ENCODE peak calls at places on chromosomes 11 and 22, in four cellular contexts. F is IMR-90, E is neuronal stem cell, R is H9. P is an unnamed sample.

GRCh38 chr11:2441171-2441570 is 3.1 kb downstream of the TRPM5 start:
- DNase-seq in F (no peak), E (no peak), R (no peak), P (no peak)

GRCh38 chr11:106684944-106685343 is 333.3 kb downstream of the GUCY1A2 start:
- DNase-seq in F (no peak), E (no peak), R (no peak), P (no peak)

GRCh38 chr11:123180166-123180565 is 14.9 kb downstream of the CLMP start:
- DNase-seq in F (peak), E (no peak), R (no peak), P (no peak)

GRCh38 chr22:28360846-28361424 is 318.7 kb downstream of the TTC28 start:
- DNase-seq in F (no peak), E (no peak), R (no peak), P (no peak)

GRCh38 chr11:9081153-9081552 is 10.2 kb downstream of the SCUBE2 start:
- DNase-seq in F (no peak), E (no peak), R (no peak), P (no peak)

GRCh38 chr22:39625554-39626537 is 55.3 kb downstream of the CACNA1I start:
- DNase-seq in F (no peak), E (no peak), R (no peak), P (no peak)

GRCh38 chr22:42344391-42344861 is 74.0 kb upstream of the TCF20 start:
- DNase-seq in F (no peak), E (no peak), R (peak), P (no peak)

GRCh38 chr11:10076458-10077141 is 217.4 kb downstream of the SBF2 start:
- DNase-seq in F (peak), E (no peak), R (peak), P (no peak)

GRCh38 chr11:111213256-111213655 is 32.3 kb upstream of the POU2AF2 start:
- DNase-seq in F (peak), E (no peak), R (no peak), P (no peak)

GRCh38 chr22:32531955-32532818 is 57.6 kb downstream of the FBXO7 start:
- DNase-seq in F (peak), E (peak), R (peak), P (peak)

GRCh38 chr22:39873963-39874362 is 19.6 kb downstream of the ENTHD1 start:
- DNase-seq in F (no peak), E (no peak), R (no peak), P (no peak)

GRCh38 chr22:45864959-45865496 is 111.9 kb downstream of the WNT7B start:
- DNase-seq in F (no peak), E (no peak), R (no peak), P (no peak)

GRCh38 chr11:27392715-27393114 is 29.7 kb upstream of the CCDC34 start:
- DNase-seq in F (peak), E (peak), R (no peak), P (peak)

GRCh38 chr11:13277719-13278619 is at the start of gene BMAL1:
- DNase-seq in F (no peak), E (no peak), R (peak), P (peak)

GRCh38 chr11:65555693-65556231 is 2.4 kb downstream of the LTBP3 start:
- DNase-seq in F (peak), E (no peak), R (no peak), P (peak)

GRCh38 chr11:86360775-86361395 is 13.8 kb upstream of the CCDC81 start:
- DNase-seq in F (peak), E (no peak), R (no peak), P (peak)

GRCh38 chr11:73193251-73194033 is 24.6 kb upstream of the P2RY2 start:
- DNase-seq in F (no peak), E (no peak), R (no peak), P (no peak)

GRCh38 chr11:48025983-48026340 is 45.6 kb downstream of the PTPRJ start:
- DNase-seq in F (peak), E (no peak), R (no peak), P (peak)

GRCh38 chr11:47395225-47396048 is 13.0 kb upstream of the SLC39A13 start:
- DNase-seq in F (no peak), E (no peak), R (no peak), P (no peak)

GRCh38 chr11:109914809-109915653 is 178.2 kb upstream of the ZC3H12C start:
- DNase-seq in F (peak), E (no peak), R (no peak), P (peak)

GRCh38 chr11:62501432-62501891 is 45.1 kb downstream of the AHNAK start:
- DNase-seq in F (peak), E (no peak), R (no peak), P (no peak)

GRCh38 chr11:116413861-116414260 is 358.9 kb downstream of the BUD13 start:
- DNase-seq in F (no peak), E (no peak), R (no peak), P (no peak)

GRCh38 chr11:58796333-58797049 is 48.0 kb downstream of the GLYATL2 start:
- DNase-seq in F (no peak), E (no peak), R (no peak), P (no peak)

GRCh38 chr22:32788884-32789624 is 12.5 kb upstream of the TIMP3 start:
- DNase-seq in F (peak), E (no peak), R (no peak), P (no peak)

GRCh38 chr22:42001127-42001526 is 2.5 kb downstream of the WBP2NL start:
- DNase-seq in F (peak), E (no peak), R (no peak), P (peak)

GRCh38 chr11:109819410-109819809 is 273.8 kb upstream of the ZC3H12C start:
- DNase-seq in F (no peak), E (no peak), R (no peak), P (no peak)

DNA sequence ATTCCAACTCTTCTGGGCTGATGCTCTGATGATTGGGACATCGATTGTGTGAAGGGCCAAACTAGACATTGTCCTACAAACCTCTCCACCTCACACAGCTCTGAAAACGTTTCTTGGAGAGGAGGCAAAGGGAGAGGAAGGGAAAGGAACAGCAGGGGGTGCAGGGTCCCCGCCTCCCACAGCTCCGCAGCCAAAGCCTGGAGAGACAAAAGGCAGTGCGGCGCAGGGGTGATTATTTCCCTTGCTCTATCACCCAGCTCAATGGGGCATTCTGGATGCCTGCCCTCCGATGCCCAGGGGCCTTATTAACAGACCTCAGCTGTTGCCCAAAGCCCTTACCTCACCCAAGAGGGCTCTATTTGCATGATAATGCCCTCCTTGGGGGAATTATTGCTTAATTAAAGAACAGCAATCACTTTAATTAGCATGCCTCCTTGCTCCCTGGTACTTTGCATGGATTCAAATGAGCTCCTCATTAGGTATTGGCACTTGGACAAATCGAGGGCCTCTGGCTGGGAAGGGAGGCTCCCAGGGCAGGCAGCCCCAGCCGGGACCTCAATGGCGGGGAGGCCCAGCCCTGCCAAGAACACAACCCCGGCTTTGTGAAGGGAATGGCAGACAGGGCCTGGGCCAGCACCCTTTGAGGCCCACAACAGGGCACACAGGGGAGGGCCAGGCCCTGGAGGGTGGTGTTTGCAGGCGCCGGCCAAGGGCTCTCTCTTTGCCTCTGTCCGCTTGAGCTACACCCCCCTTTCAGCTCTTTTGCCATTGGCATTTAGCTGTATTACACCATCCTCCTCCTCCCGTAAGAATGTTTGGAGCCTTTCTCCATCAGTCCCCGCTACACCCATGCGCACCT is 19.8 kb upstream of the CDON start:
- DNase-seq in F (no peak), E (no peak), R (peak), P (no peak)
- H3K14ac ChIP-seq in F (no peak), E (no peak), R (no peak), P (no peak)

GRCh38 chr11:206516-207212 is 535 bp downstream of the BET1L start:
- DNase-seq in F (no peak), E (peak), R (no peak), P (peak)
- H3K14ac ChIP-seq in F (peak), E (peak), R (peak), P (peak)

DNA sequence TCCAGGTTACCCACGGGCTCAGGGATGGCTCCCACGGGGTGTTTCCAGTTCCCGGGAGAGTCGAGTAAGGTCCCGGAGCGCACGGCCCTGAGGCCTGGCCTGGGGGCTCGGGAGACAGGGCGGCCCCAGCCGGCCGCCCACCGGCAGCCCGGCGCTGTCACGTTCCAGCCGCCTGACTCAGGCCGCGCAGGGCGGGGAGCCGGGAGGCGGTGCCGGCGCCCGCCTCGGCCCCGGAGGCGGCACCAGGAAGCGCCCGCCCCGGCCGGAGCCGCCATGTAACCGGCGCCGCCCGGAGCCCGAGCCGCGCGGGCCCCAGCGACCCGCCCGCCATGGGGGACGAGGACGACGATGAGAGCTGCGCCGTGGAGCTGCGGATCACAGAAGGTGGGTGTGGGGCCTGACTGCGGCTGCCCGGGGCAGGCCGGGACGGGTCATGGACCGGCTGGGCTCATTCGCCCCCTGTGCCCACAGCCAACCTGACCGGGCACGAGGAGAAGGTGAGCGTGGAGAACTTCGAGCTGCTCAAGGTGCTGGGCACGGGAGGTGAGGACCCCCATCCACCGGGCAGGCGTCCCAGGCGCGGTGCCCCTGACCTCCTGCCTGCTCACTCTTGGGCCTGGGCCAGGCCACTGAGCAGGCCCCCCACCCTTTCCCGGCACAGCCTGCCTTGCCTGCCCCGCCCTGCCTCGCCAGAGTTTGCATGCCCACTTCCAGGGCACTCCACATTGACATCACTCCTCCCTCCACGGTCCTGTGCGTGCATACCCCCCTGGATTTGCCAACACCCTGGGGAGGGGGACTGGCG is at the start of gene RPS6KA4:
- DNase-seq in F (peak), E (peak), R (no peak), P (peak)
- H3K14ac ChIP-seq in F (peak), E (peak), R (peak), P (no peak)

GRCh38 chr11:114033572-114033971 is 25.9 kb upstream of the ZBTB16 start:
- DNase-seq in F (no peak), E (no peak), R (no peak), P (no peak)

GRCh38 chr11:114036958-114037357 is 22.6 kb upstream of the ZBTB16 start:
- DNase-seq in F (no peak), E (no peak), R (no peak), P (no peak)

GRCh38 chr11:114036156-114036811 is 23.2 kb upstream of the ZBTB16 start:
- DNase-seq in F (peak), E (peak), R (peak), P (peak)

GRCh38 chr11:114031599-114032320 is 27.8 kb upstream of the ZBTB16 start:
- DNase-seq in F (no peak), E (no peak), R (no peak), P (no peak)

GRCh38 chr11:114034956-114035355 is 24.6 kb upstream of the ZBTB16 start:
- DNase-seq in F (no peak), E (no peak), R (no peak), P (no peak)
- H3K14ac ChIP-seq in F (no peak), E (no peak), R (no peak), P (no peak)

DNA sequence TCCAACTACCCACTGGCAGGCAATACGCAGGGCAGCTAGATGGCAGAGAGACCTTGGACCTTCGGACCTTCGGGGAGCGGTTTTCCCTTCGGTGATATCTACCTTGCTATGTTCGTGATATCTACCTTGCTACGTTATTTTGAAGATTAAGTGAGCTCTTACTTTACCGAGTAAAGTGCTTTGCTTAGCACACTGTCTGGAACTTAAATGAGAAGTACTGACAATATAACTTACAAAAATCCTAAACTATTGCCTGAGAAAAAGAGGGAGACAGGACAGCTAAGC is 1.0 kb upstream of the PRDM10 start:
- DNase-seq in F (no peak), E (no peak), R (no peak), P (no peak)
- H3K14ac ChIP-seq in F (peak), E (no peak), R (peak), P (no peak)